ENCODE peak calls at places on chromosomes 4 and X, in five cellular contexts. One of them, this sample, is unnamed.

GRCh38 chr4:67954867-67955266 is 8.4 kb downstream of the TMPRSS11A start:
- DNase-seq in EL: no peak
- DNase-seq in GM18507: no peak
- DNase-seq in neuronal stem cell: no peak
- DNase-seq in NCI-H748 treated with DMSO at 0.1 percent for 48 hours: no peak
- DNase-seq in this sample: no peak

GRCh38 chr4:81052119-81053068 is 21.9 kb downstream of the BMP3 start:
- DNase-seq in EL: peak
- DNase-seq in GM18507: no peak
- DNase-seq in neuronal stem cell: peak
- DNase-seq in NCI-H748 treated with DMSO at 0.1 percent for 48 hours: peak
- DNase-seq in this sample: peak

GRCh38 chrX:97066381-97066780 is 182.7 kb downstream of the RPA4 start:
- DNase-seq in EL: no peak
- DNase-seq in GM18507: no peak
- DNase-seq in neuronal stem cell: no peak
- DNase-seq in NCI-H748 treated with DMSO at 0.1 percent for 48 hours: no peak
- DNase-seq in this sample: no peak

GRCh38 chr4:94516067-94516466 is 64.3 kb downstream of the PDLIM5 start:
- DNase-seq in EL: peak
- DNase-seq in GM18507: no peak
- DNase-seq in neuronal stem cell: no peak
- DNase-seq in NCI-H748 treated with DMSO at 0.1 percent for 48 hours: no peak
- DNase-seq in this sample: no peak

GRCh38 chrX:51459125-51459524 is 37.3 kb downstream of the NUDT11 start:
- DNase-seq in EL: peak
- DNase-seq in GM18507: no peak
- DNase-seq in neuronal stem cell: no peak
- DNase-seq in NCI-H748 treated with DMSO at 0.1 percent for 48 hours: peak
- DNase-seq in this sample: no peak

GRCh38 chr4:74423101-74423500 is 21.8 kb upstream of the AREG start:
- DNase-seq in EL: no peak
- DNase-seq in GM18507: no peak
- DNase-seq in neuronal stem cell: no peak
- DNase-seq in NCI-H748 treated with DMSO at 0.1 percent for 48 hours: no peak
- DNase-seq in this sample: no peak

GRCh38 chrX:54413753-54414152 is 26.5 kb upstream of the TSR2 start:
- DNase-seq in EL: no peak
- DNase-seq in GM18507: no peak
- DNase-seq in neuronal stem cell: no peak
- DNase-seq in NCI-H748 treated with DMSO at 0.1 percent for 48 hours: no peak
- DNase-seq in this sample: no peak

GRCh38 chr4:170139764-170140163 is 50.0 kb upstream of the AADAT start:
- DNase-seq in EL: peak
- DNase-seq in GM18507: no peak
- DNase-seq in neuronal stem cell: no peak
- DNase-seq in NCI-H748 treated with DMSO at 0.1 percent for 48 hours: no peak
- DNase-seq in this sample: no peak

GRCh38 chrX:135688137-135688536 is 25.3 kb upstream of the CT45A1 start:
- DNase-seq in EL: peak
- DNase-seq in GM18507: no peak
- DNase-seq in neuronal stem cell: no peak
- DNase-seq in NCI-H748 treated with DMSO at 0.1 percent for 48 hours: no peak
- DNase-seq in this sample: no peak